ENCODE peak calls at places on chromosomes 3 and 15, in seven cellular contexts. W is CD4-positive, alpha-beta T cell; R is thoracic aorta; D is Calu3; P is fibroblast of pulmonary artery; Z is epithelial cell of proximal tubule; M is natural killer cell. U is an unnamed sample.

GRCh38 chr15:33533197-33533596 is 222.4 kb downstream of the RYR3 start:
- DNase-seq in W (no peak), R (no peak), D (no peak), P (no peak), Z (no peak), M (no peak), U (no peak)

GRCh38 chr3:178966299-178967183 is 105.1 kb downstream of the ZMAT3 start:
- DNase-seq in W (no peak), R (no peak), D (no peak), P (peak), Z (peak), M (no peak), U (no peak)

GRCh38 chr15:46413799-46414198 is 779.0 kb downstream of the SQOR start:
- DNase-seq in W (no peak), R (no peak), D (no peak), P (peak), Z (peak), M (no peak), U (no peak)

GRCh38 chr3:53215816-53216215 is 40.0 kb downstream of the TKT start:
- DNase-seq in W (no peak), R (no peak), D (no peak), P (no peak), Z (no peak), M (no peak), U (no peak)

GRCh38 chr15:74235962-74236361 is at the start of gene CCDC33:
- DNase-seq in W (no peak), R (no peak), D (peak), P (no peak), Z (no peak), M (no peak), U (no peak)

GRCh38 chr3:134092231-134092701 is 62.5 kb upstream of the SLCO2A1 start:
- DNase-seq in W (no peak), R (no peak), D (no peak), P (peak), Z (no peak), M (no peak), U (no peak)

GRCh38 chr15:69610264-69610663 is 157.6 kb downstream of the RPLP1 start:
- DNase-seq in W (no peak), R (no peak), D (no peak), P (no peak), Z (no peak), M (no peak), U (peak)

GRCh38 chr15:68303560-68304436 is 26.3 kb downstream of the FEM1B start:
- DNase-seq in W (no peak), R (no peak), D (no peak), P (no peak), Z (no peak), M (no peak), U (no peak)

GRCh38 chr3:181457190-181457589 is 254.5 kb upstream of the SOX2 start:
- DNase-seq in W (no peak), R (no peak), D (no peak), P (no peak), Z (no peak), M (no peak), U (no peak)

GRCh38 chr3:15332405-15333098 is at the start of gene SH3BP5:
- DNase-seq in W (peak), R (no peak), D (peak), P (peak), Z (no peak), M (peak), U (peak)

GRCh38 chr3:172082269-172082668 is 42.9 kb downstream of the FNDC3B start:
- DNase-seq in W (no peak), R (no peak), D (no peak), P (peak), Z (no peak), M (no peak), U (no peak)

GRCh38 chr3:38721207-38721772 is 71.8 kb upstream of the SCN5A start:
- DNase-seq in W (no peak), R (no peak), D (no peak), P (no peak), Z (no peak), M (no peak), U (no peak)

GRCh38 chr3:55746808-55747413 is 259.8 kb upstream of the WNT5A start:
- DNase-seq in W (no peak), R (no peak), D (no peak), P (peak), Z (no peak), M (no peak), U (no peak)

GRCh38 chr3:75983609-75984290 is 198.4 kb upstream of the ZNF717 start:
- DNase-seq in W (no peak), R (no peak), D (no peak), P (peak), Z (peak), M (no peak), U (no peak)

GRCh38 chr3:12384451-12385233 is 95.8 kb downstream of the PPARG start:
- DNase-seq in W (no peak), R (no peak), D (no peak), P (no peak), Z (no peak), M (no peak), U (no peak)

GRCh38 chr3:155890671-155891190 is 20.3 kb downstream of the GMPS start:
- DNase-seq in W (no peak), R (no peak), D (no peak), P (peak), Z (no peak), M (no peak), U (no peak)

GRCh38 chr3:74661672-74662071 is 47.2 kb upstream of the CNTN3 start:
- DNase-seq in W (no peak), R (no peak), D (no peak), P (peak), Z (peak), M (no peak), U (no peak)

GRCh38 chr15:92902020-92902419 is 1.9 kb downstream of the CHD2 start:
- DNase-seq in W (no peak), R (no peak), D (no peak), P (no peak), Z (no peak), M (no peak), U (no peak)

DNA sequence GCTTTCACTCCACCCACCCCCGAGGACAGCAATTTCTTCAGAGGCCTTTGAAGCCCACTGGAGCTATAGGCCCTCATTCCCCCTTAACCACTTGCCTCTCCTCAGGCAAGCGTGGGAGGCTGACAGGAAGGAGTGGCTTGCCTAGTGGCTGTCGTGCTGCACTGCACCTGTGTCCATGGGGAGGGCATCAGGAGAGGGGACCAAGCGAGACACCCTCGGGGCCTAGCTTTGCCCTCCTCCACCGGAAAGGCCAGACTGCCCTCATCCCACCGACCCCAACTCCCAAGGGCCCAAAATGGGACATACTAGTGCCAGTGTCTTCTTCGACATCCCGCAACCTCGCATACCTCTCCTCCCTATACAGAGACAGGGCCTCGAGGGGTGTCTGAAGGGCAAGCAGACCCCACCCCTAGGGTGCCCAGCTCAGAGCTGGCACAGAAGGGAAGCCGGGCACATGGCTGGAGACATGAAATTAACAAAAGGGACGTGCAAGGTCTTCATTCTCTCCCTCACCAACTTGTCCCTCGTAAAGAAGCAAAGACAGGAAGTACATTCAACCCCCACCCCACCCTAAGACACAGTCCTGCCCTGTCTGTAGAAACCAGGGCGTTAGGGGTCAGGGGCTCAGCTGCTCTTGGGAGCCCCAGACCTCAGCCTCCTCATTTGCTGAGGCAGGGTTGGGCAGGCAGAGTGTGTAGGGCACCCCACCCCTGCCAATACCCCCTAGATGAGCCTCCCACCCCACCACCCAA is 24.3 kb downstream of the VIPR1 start:
- DNase-seq in W (peak), R (no peak), D (no peak), P (no peak), Z (no peak), M (no peak), U (no peak)
- TF ChIP-seq CTCF in W (peak), R (no peak), D (no peak), P (no peak), Z (no peak), M (no peak), U (no peak)

GRCh38 chr3:107272885-107273284 is 104.4 kb upstream of the CCDC54 start:
- DNase-seq in W (no peak), R (no peak), D (peak), P (no peak), Z (no peak), M (no peak), U (no peak)
- TF ChIP-seq CTCF in W (no peak), R (no peak), D (no peak), P (no peak), Z (peak), M (no peak), U (no peak)

DNA sequence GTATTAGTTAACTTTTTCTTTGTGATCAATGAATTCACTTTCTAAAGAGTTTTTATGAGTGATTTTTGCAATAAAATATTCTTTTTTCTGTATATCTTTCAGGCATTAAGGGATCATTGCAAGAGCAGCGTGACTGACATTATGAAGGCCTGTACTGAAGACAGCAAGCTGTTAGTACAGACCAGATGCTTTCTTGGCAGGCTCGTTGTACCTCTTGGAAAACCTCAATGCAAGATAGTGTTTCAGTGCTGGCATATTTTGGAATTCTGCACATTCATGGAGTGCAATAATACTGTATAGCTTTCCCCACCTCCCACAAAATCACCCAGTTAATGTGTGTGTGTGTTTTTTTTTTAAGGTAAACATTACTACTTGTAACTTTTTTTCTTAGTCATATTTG is 24.4 kb downstream of the SELENOT start:
- DNase-seq in W (no peak), R (no peak), D (no peak), P (peak), Z (no peak), M (no peak), U (no peak)
- TF ChIP-seq CTCF in W (no peak), R (no peak), D (no peak), P (no peak), Z (no peak), M (no peak), U (no peak)

GRCh38 chr3:160133757-160134156 is 91.5 kb upstream of the C3orf80 start:
- DNase-seq in W (no peak), R (no peak), D (peak), P (peak), Z (no peak), M (no peak), U (no peak)
- TF ChIP-seq CTCF in W (no peak), R (no peak), D (no peak), P (peak), Z (peak), M (no peak), U (peak)

DNA sequence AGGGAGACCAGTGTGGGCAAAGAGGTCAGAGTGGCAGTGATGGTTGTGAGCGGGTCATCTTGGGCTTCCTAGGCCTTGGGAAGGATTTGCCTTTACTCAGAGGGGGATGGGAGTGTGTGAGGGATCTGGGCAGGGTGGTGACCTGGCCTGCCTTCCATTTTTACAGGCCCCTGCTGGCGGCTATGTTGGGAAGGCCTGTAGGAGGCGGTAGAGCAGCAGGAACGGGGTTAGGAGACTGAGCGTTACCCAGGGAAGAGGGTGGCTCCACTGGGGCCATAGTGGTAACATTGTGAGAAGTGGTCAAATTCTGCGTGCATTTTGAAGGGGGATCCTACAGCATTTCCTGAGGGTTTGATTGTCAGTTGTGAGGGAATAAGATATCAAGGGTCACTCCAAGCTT is 307.3 kb upstream of the CTDSPL start:
- DNase-seq in W (no peak), R (no peak), D (no peak), P (no peak), Z (no peak), M (no peak), U (no peak)
- TF ChIP-seq CTCF in W (no peak), R (no peak), D (no peak), P (no peak), Z (peak), M (no peak), U (no peak)

GRCh38 chr3:193130576-193130975 is 110.4 kb upstream of the PLAAT1 start:
- DNase-seq in W (no peak), R (no peak), D (no peak), P (no peak), Z (no peak), M (no peak), U (no peak)

GRCh38 chr3:193124861-193125260 is 116.2 kb upstream of the PLAAT1 start:
- DNase-seq in W (no peak), R (no peak), D (no peak), P (no peak), Z (no peak), M (no peak), U (no peak)

GRCh38 chr3:193132923-193133463 is 108.0 kb upstream of the PLAAT1 start:
- DNase-seq in W (no peak), R (no peak), D (no peak), P (no peak), Z (no peak), M (no peak), U (no peak)

GRCh38 chr3:193132247-193132646 is 108.8 kb upstream of the PLAAT1 start:
- DNase-seq in W (no peak), R (no peak), D (no peak), P (no peak), Z (no peak), M (no peak), U (no peak)

DNA sequence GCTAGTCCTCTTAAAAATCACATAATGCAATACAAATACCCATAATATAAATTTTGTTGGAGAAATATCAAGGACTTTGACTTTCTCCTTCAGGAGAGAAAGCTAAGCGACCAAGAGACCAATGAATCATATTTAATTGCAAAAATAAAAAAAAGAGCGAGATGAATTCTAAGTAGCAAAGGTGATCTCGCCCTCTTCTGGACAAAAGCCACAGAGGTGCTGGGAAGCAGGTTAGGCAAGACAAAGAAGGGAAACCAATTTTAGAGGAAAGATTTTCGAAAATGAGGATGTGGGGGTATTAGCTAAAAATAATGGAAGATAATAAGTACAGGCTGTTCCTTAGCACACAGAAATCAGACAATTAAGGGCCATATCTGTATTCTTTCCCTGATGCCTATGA is 111.4 kb upstream of the PLAAT1 start:
- DNase-seq in W (no peak), R (no peak), D (peak), P (no peak), Z (no peak), M (no peak), U (no peak)
- TF ChIP-seq CTCF in W (no peak), R (no peak), D (no peak), P (no peak), Z (no peak), M (no peak), U (no peak)

GRCh38 chr3:142975316-142975995 is 12.0 kb upstream of the PAQR9 start:
- DNase-seq in W (no peak), R (no peak), D (no peak), P (no peak), Z (no peak), M (no peak), U (no peak)
- TF ChIP-seq CTCF in W (no peak), R (no peak), D (peak), P (no peak), Z (peak), M (no peak), U (peak)

U was measured in CD14-positive monocyte.